ENCODE peak calls at places on chromosome 6, in five cellular contexts. X, Y, B, L and S are unnamed samples.

GRCh38 chr6:132161283-132161682 is 210.1 kb upstream of the CCN2 start:
- DNase-seq in L (no peak), Y (peak), B (no peak), X (no peak), S (no peak)

GRCh38 chr6:170062209-170062903 is 228.5 kb downstream of the DLL1 start:
- DNase-seq in B (no peak), L (no peak), X (peak), Y (no peak), S (no peak)

GRCh38 chr6:12324741-12325140 is 34.6 kb downstream of the EDN1 start:
- DNase-seq in X (no peak), L (no peak), B (no peak), Y (no peak), S (no peak)

GRCh38 chr6:56709650-56710049 is 67.0 kb upstream of the DST start:
- DNase-seq in Y (no peak), L (no peak), B (no peak), X (no peak), S (no peak)

GRCh38 chr6:40822619-40823018 is 216.4 kb downstream of the UNC5CL start:
- DNase-seq in B (no peak), X (no peak), L (no peak), Y (no peak), S (no peak)

GRCh38 chr6:94300424-94301144 is 881.2 kb upstream of the EPHA7 start:
- DNase-seq in L (no peak), X (no peak), Y (no peak), B (no peak), S (no peak)

GRCh38 chr6:65671922-65672321 is 35.1 kb downstream of the EYS start:
- DNase-seq in Y (no peak), X (no peak), B (no peak), L (no peak), S (no peak)

GRCh38 chr6:138403324-138403800 is 661 bp upstream of the HEBP2 start:
- DNase-seq in L (peak), Y (no peak), B (peak), X (peak), S (no peak)

GRCh38 chr6:87366428-87366827 is 21.8 kb downstream of the C6orf163 start:
- DNase-seq in X (no peak), L (no peak), Y (peak), B (no peak), S (no peak)

GRCh38 chr6:116433313-116433712 is 27.9 kb upstream of the CALHM6 start:
- DNase-seq in X (no peak), B (no peak), L (no peak), Y (no peak), S (no peak)

GRCh38 chr6:138036111-138036510 is 71.1 kb downstream of the PERP start:
- DNase-seq in B (no peak), X (no peak), Y (no peak), L (no peak), S (no peak)

GRCh38 chr6:134882426-134883038 is 67.4 kb downstream of the ALDH8A1 start:
- DNase-seq in L (peak), Y (peak), B (peak), X (peak), S (peak)

GRCh38 chr6:129069006-129069405 is 186.1 kb downstream of the LAMA2 start:
- DNase-seq in L (no peak), X (no peak), Y (no peak), B (no peak), S (no peak)

GRCh38 chr6:97963148-97963680 is 680.2 kb upstream of the MMS22L start:
- DNase-seq in L (no peak), B (no peak), X (no peak), Y (no peak), S (no peak)

GRCh38 chr6:158837684-158838625 is 18.8 kb upstream of the EZR start:
- DNase-seq in X (no peak), L (no peak), Y (peak), B (no peak), S (no peak)

GRCh38 chr6:72464791-72465691 is 156.8 kb upstream of the KCNQ5 start:
- DNase-seq in B (no peak), Y (peak), X (peak), L (no peak), S (no peak)

GRCh38 chr6:42259841-42260395 is 42.3 kb upstream of the MRPS10 start:
- DNase-seq in Y (no peak), L (no peak), X (no peak), B (no peak), S (no peak)

GRCh38 chr6:162509821-162510220 is 217.7 kb downstream of the PRKN start:
- DNase-seq in B (no peak), X (no peak), L (no peak), Y (no peak), S (no peak)

GRCh38 chr6:2158596-2159271 is 86.7 kb downstream of the GMDS start:
- DNase-seq in Y (peak), L (no peak), X (no peak), B (no peak), S (no peak)

GRCh38 chr6:170292778-170293164 is 1.9 kb upstream of the DLL1 start:
- DNase-seq in X (no peak), B (no peak), Y (no peak), L (no peak), S (no peak)

GRCh38 chr6:128415387-128415786 is 105.0 kb downstream of the PTPRK start:
- DNase-seq in B (no peak), L (no peak), X (no peak), Y (no peak), S (no peak)

GRCh38 chr6:167210375-167211295 is 52.9 kb upstream of the GPR31 start:
- DNase-seq in L (no peak), Y (no peak), B (no peak), X (no peak), S (no peak)

GRCh38 chr6:112640895-112641294 is 293.8 kb downstream of the RFPL4B start:
- DNase-seq in X (no peak), Y (peak), B (no peak), L (no peak), S (no peak)

GRCh38 chr6:125215252-125215819 is 61.8 kb downstream of the TPD52L1 start:
- DNase-seq in X (no peak), B (no peak), Y (no peak), L (no peak), S (no peak)

GRCh38 chr6:142846459-142846831 is 98.5 kb downstream of the HIVEP2 start:
- DNase-seq in Y (peak), L (no peak), B (no peak), X (no peak), S (no peak)

GRCh38 chr6:47733879-47734558 is 35.6 kb downstream of the ADGRF4 start:
- DNase-seq in B (peak), L (no peak), X (no peak), Y (peak), S (no peak)

GRCh38 chr6:119132211-119133004 is 53.9 kb upstream of the FAM184A start:
- DNase-seq in Y (no peak), L (no peak), X (no peak), B (no peak), S (no peak)

GRCh38 chr6:163335671-163336545 is 78.6 kb upstream of the QKI start:
- DNase-seq in Y (peak), X (peak), B (no peak), L (peak), S (no peak)

GRCh38 chr6:155913816-155914215 is 458.2 kb upstream of the NOX3 start:
- DNase-seq in Y (no peak), L (no peak), B (no peak), X (no peak), S (no peak)

GRCh38 chr6:3328145-3328544 is 69.4 kb downstream of the PSMG4 start:
- DNase-seq in Y (peak), X (no peak), B (no peak), L (no peak), S (no peak)

GRCh38 chr6:165847407-165848098 is 184.5 kb upstream of the PDE10A start:
- DNase-seq in L (no peak), X (no peak), B (no peak), Y (peak), S (no peak)

GRCh38 chr6:18262812-18263560 is 1.3 kb downstream of the DEK start:
- DNase-seq in Y (peak), L (no peak), B (no peak), X (no peak), S (no peak)

GRCh38 chr6:73285674-73286283 is 22.8 kb upstream of the KHDC1 start:
- DNase-seq in B (no peak), Y (peak), X (no peak), L (no peak), S (no peak)

GRCh38 chr6:19312291-19312978 is 524.7 kb upstream of the ID4 start:
- DNase-seq in X (no peak), L (no peak), B (no peak), Y (no peak), S (no peak)

GRCh38 chr6:1346556-1347186 is 34.8 kb downstream of the FOXQ1 start:
- DNase-seq in B (no peak), L (no peak), Y (no peak), X (no peak), S (no peak)

GRCh38 chr6:99945995-99946394 is 48.0 kb downstream of the MCHR2 start:
- DNase-seq in Y (no peak), B (no peak), X (no peak), L (no peak), S (no peak)
- H3K27ac ChIP-seq in Y (no peak), B (no peak), X (no peak), L (no peak), S (no peak)

GRCh38 chr6:104958720-104959452 is 2.0 kb downstream of the LIN28B start:
- DNase-seq in B (no peak), X (no peak), L (no peak), Y (no peak), S (no peak)
- H3K4me3 ChIP-seq in B (no peak), X (no peak), L (no peak), Y (no peak), S (no peak)

GRCh38 chr6:88983532-88983931 is 20.1 kb upstream of the RNGTT start:
- DNase-seq in X (no peak), Y (peak), B (peak), L (peak), S (no peak)
- TF ChIP-seq CTCF in X (peak), Y (peak), B (peak), L (peak), S (peak)

GRCh38 chr6:82056567-82056966 is 191.0 kb downstream of the IBTK start:
- DNase-seq in X (no peak), L (no peak), Y (no peak), B (no peak), S (no peak)
- H3K27ac ChIP-seq in X (no peak), L (no peak), Y (no peak), B (no peak), S (no peak)

GRCh38 chr6:16487953-16488674 is 249.7 kb downstream of the GMPR start:
- DNase-seq in L (no peak), B (no peak), Y (no peak), X (no peak), S (no peak)
- H3K4me3 ChIP-seq in L (no peak), B (no peak), Y (no peak), X (no peak), S (no peak)